ENCODE peak calls at places on chromosome 9, in seven cellular contexts. B, R, W, X, F, H and C are unnamed samples.

GRCh38 chr9:6686396-6686795 is 40.9 kb upstream of the GLDC start:
- DNase-seq in X (no peak), B (no peak), R (no peak), W (peak; percentile 28), H (no peak), F (peak; percentile 44), C (peak; percentile 67)

GRCh38 chr9:96344458-96345180 is 38.9 kb downstream of the SLC35D2 start:
- DNase-seq in X (peak; percentile 62), F (peak; percentile 84), W (peak; percentile 81), H (peak; percentile 74), B (peak; percentile 28), R (peak; percentile 34), C (peak; percentile 58)

GRCh38 chr9:119803679-119804078 is 434.4 kb upstream of the BRINP1 start:
- DNase-seq in R (no peak), W (no peak), B (no peak), F (no peak), X (no peak), H (no peak), C (no peak)

GRCh38 chr9:106616026-106616425 is 246.9 kb upstream of the ZNF462 start:
- DNase-seq in H (no peak), F (no peak), X (no peak), W (no peak), R (no peak), B (no peak), C (no peak)

GRCh38 chr9:6619909-6620308 is 25.6 kb downstream of the GLDC start:
- DNase-seq in W (no peak), F (no peak), X (no peak), R (no peak), B (no peak), H (no peak), C (no peak)

GRCh38 chr9:34187891-34188240 is 9.0 kb downstream of the UBAP1 start:
- DNase-seq in F (no peak), B (no peak), H (no peak), W (no peak), X (no peak), R (no peak), C (no peak)

GRCh38 chr9:133944746-133945135 is 47.4 kb downstream of the VAV2 start:
- DNase-seq in R (no peak), X (peak; percentile 31), F (no peak), B (peak; percentile 89), W (peak; percentile 93), H (peak; percentile 20), C (no peak)

GRCh38 chr9:136694163-136694864 is 7.1 kb upstream of the AGPAT2 start:
- DNase-seq in W (peak; percentile 65), H (peak; percentile 45), B (peak; percentile 78), F (peak; percentile 33), X (no peak), R (peak; percentile 37), C (peak; percentile 63)

GRCh38 chr9:130167927-130168326 is 4.3 kb upstream of the NCS1 start:
- DNase-seq in B (no peak), H (no peak), F (no peak), X (no peak), R (no peak), W (no peak), C (no peak)

GRCh38 chr9:132750668-132751067 is 80.4 kb downstream of the GTF3C4 start:
- DNase-seq in B (no peak), F (no peak), W (no peak), R (no peak), H (no peak), X (no peak), C (no peak)

GRCh38 chr9:33517373-33517772 is 6.7 kb upstream of the ANKRD18B start:
- DNase-seq in R (no peak), W (no peak), H (no peak), X (no peak), F (peak; percentile 21), B (peak; percentile 42), C (peak; percentile 73)

GRCh38 chr9:101463397-101463796 is 27.8 kb upstream of the ALDOB start:
- DNase-seq in B (no peak), F (no peak), W (no peak), X (no peak), H (no peak), R (no peak), C (no peak)

GRCh38 chr9:23769307-23769935 is 56.6 kb downstream of the ELAVL2 start:
- DNase-seq in B (no peak), H (no peak), X (peak; percentile 16), F (no peak), R (no peak), W (no peak), C (no peak)

GRCh38 chr9:82882133-82882532 is 180.8 kb downstream of the RASEF start:
- DNase-seq in B (no peak), X (no peak), F (no peak), W (no peak), R (no peak), H (no peak), C (no peak)

GRCh38 chr9:137077010-137077747 is at the start of gene UAP1L1:
- DNase-seq in R (peak; percentile 77), H (no peak), X (peak; percentile 73), B (peak; percentile 76), W (peak; percentile 91), F (no peak), C (peak; percentile 61)

GRCh38 chr9:19665146-19665863 is 123.5 kb downstream of the SLC24A2 start:
- DNase-seq in F (no peak), W (no peak), H (no peak), R (no peak), X (no peak), B (no peak), C (no peak)

GRCh38 chr9:133584559-133585476 is 24.4 kb downstream of the FAM163B start:
- DNase-seq in W (no peak), R (no peak), X (no peak), B (no peak), F (no peak), H (no peak), C (peak; percentile 58)

DNA sequence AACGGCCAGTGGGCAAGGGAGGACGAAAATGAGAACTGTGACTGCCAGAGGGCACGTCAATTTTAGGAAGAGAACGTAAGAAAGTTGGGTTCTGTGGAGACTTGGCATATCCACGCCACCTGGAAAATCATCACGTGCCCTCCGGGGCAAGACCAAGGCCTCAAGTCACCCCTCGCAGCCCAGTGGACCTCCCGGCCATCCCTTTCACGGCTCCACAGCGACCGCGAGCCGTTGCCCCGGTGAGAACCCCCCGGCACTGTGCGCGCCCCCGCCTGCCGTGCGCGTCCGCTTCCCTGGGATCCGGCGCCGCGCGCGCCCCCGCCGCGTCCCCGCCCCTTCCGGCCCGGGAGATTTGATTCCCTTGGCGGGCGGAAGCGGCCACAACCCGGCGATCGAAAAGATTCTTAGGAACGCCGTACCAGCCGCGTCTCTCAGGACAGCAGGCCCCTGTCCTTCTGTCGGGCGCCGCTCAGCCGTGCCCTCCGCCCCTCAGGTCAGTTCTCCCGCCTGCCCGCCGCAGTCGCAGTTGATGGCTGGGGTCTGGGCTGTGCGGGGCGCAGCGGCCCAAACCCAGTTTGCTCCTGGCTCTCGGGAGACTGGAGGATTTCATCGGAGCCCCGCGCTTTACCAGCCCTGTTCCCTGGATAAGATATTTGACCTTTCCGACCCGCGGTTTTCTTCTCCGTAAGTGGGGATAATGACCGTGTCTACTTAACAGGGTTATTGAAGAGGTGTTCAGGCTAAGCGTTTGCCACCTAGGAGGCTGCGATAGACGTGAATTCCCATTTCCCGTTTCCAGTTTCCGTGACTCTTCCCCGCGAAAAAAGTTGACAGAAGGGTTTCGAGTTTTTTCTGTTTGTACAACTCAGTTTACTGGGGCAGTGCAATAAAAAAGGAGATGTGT is at the start of gene MELK:
- DNase-seq in R (peak; percentile 57), H (peak; percentile 78), W (peak; percentile 61), F (peak; percentile 71), X (peak; percentile 59), B (peak; percentile 69), C (peak; percentile 82)
- TF ChIP-seq POLR2A in R (peak; percentile 24), H (peak; percentile 9), W (peak; percentile 24), F (peak; percentile 76), X (no peak), B (peak; percentile 49), C (peak; percentile 72)

DNA sequence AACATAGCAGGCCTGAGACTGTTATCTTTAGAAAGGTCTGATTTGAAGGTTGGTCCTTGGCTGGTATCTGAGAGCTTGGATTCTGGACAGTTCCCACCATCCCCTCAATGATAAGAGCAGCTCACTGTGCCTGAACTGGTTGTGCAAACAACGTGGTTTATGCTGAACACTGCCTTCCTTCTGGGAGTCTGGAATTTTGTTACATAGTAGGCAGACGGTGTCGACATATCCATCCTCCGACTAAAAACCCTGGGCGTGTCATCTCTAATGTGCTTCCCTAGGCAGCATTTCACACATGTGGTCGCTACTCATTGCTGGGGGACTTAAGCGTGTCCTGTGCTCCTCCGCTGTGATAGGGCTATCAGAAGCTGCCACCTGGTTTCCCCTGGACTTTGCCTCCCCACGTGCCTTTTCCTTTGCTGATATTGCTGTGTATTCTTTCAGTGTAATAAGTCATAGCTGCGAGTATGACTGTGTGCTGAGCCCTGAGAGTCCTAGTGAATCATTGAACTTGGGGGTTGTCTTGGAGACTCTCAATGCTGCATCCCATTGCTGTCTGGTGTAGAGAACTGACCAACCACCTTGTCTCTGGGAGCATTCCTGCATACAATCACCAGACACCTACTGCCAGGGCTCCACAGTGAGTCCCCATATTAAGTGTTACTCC is 119.1 kb upstream of the TBC1D2 start:
- DNase-seq in X (no peak), W (no peak), H (no peak), B (peak; percentile 65), F (peak; percentile 41), R (no peak), C (no peak)
- TF ChIP-seq POLR2A in X (no peak), W (no peak), H (no peak), B (no peak), F (no peak), R (no peak), C (no peak)

DNA sequence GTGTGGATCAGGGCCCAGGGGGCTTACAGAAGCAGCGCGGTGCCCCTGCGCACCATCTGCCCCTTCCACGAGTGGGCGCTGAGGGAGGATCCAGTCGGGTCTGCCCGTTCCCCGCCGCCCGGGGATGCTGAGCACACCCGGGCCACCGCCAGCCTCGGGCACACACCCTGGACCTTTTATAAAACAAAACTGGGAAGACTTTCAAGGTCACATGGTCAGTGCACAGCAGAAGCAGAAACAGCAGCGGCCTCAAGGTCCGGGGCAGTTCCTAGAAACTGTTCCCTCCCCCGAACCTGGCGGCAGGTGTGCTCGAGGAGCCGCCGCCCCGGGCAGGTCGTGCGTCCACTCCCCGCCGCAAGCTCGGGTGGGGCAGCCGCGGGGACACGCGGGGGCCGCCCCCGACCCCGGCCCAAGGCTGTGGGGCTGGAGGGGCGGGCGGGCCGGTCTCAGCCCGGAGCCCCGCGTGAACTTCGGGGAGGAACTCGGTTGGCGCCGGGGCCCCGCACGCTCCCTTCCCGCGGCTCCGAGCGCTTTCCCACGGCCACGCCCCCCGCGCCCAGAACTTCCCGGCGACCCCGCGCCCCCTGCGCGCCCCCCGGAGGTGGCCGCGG is 619 bp upstream of the PPP1R26 start:
- DNase-seq in X (no peak), F (peak; percentile 45), B (peak; percentile 79), W (peak; percentile 71), R (peak; percentile 29), H (peak; percentile 51), C (no peak)
- TF ChIP-seq POLR2A in X (no peak), F (no peak), B (peak; percentile 70), W (peak; percentile 55), R (no peak), H (no peak), C (no peak)

GRCh38 chr9:109016132-109016531 is 2.8 kb upstream of the CTNNAL1 start:
- DNase-seq in W (no peak), X (no peak), H (no peak), R (no peak), B (no peak), F (no peak), C (no peak)
- TF ChIP-seq POLR2A in W (no peak), X (no peak), H (no peak), R (no peak), B (no peak), F (no peak), C (no peak)